ENCODE peak calls at places on chromosome 9, in eight cellular contexts. R, X, O, B, W, L, F and C are unnamed samples.

GRCh38 chr9:13665418-13666066 is 386.1 kb upstream of the MPDZ start:
- ATAC-seq in O (no peak), L (peak; percentile 45), W (no peak), B (peak; percentile 32), F (no peak), R (no peak), X (no peak), C (no peak)

GRCh38 chr9:120715331-120715924 is 1.2 kb upstream of the MEGF9 start:
- ATAC-seq in F (no peak), R (no peak), L (peak; percentile 63), B (no peak), X (no peak), W (no peak), O (no peak), C (no peak)

GRCh38 chr9:108060165-108060564 is 570.6 kb upstream of the KLF4 start:
- ATAC-seq in B (no peak), F (no peak), O (no peak), R (no peak), X (no peak), W (no peak), L (no peak), C (no peak)

GRCh38 chr9:117783828-117784227 is 79.6 kb downstream of the TLR4 start:
- ATAC-seq in O (peak; percentile 30), F (peak; percentile 78), W (no peak), L (peak; percentile 46), X (peak; percentile 50), B (peak; percentile 62), R (peak; percentile 53), C (peak; percentile 86)

GRCh38 chr9:19271081-19271480 is 40.6 kb downstream of the DENND4C start:
- ATAC-seq in F (no peak), R (no peak), W (no peak), O (no peak), B (no peak), X (no peak), L (no peak), C (no peak)

GRCh38 chr9:125843646-125844045 is 96.5 kb downstream of the PBX3 start:
- ATAC-seq in W (no peak), X (no peak), R (no peak), L (peak; percentile 71), F (no peak), B (no peak), O (no peak), C (no peak)

GRCh38 chr9:21141427-21141882 is at the start of gene IFNW1:
- ATAC-seq in O (no peak), R (no peak), F (no peak), L (peak; percentile 87), W (peak; percentile 48), X (no peak), B (no peak), C (no peak)

GRCh38 chr9:108996653-108997052 is 16.6 kb downstream of the CTNNAL1 start:
- ATAC-seq in R (no peak), B (no peak), O (no peak), F (no peak), X (no peak), W (no peak), L (no peak), C (no peak)